ENCODE peak calls at places on chromosomes 6 and 20, in nine cellular contexts. P is sigmoid colon, N is A549, G is body of pancreas, J is esophagus muscularis mucosa, M is stomach, Q is fibroblast of lung, X is WERI-Rb-1, W is IMR-90. A is an unnamed sample.

GRCh38 chr6:7542065-7542877 is 800 bp downstream of the DSP start:
- DNase-seq in P (no peak), N (peak), G (peak), J (peak), M (peak), Q (peak), X (no peak), W (no peak), A (peak)

GRCh38 chr6:170035896-170036295 is 255.0 kb downstream of the DLL1 start:
- DNase-seq in P (peak), N (no peak), G (no peak), J (no peak), M (peak), Q (no peak), X (peak), W (no peak), A (peak)

GRCh38 chr6:56399250-56399671 is 151.9 kb upstream of the COL21A1 start:
- DNase-seq in P (no peak), N (peak), G (peak), J (no peak), M (no peak), Q (peak), X (no peak), W (peak), A (no peak)

GRCh38 chr6:140062042-140063041 is 687.9 kb upstream of the CITED2 start:
- DNase-seq in P (peak), N (peak), G (peak), J (no peak), M (peak), Q (peak), X (no peak), W (peak), A (no peak)

GRCh38 chr6:158518196-158519127 is 41.4 kb upstream of the TMEM181 start:
- DNase-seq in P (no peak), N (peak), G (peak), J (no peak), M (peak), Q (peak), X (peak), W (peak), A (no peak)

GRCh38 chr6:17780071-17780470 is 73.3 kb upstream of the NUP153 start:
- DNase-seq in P (no peak), N (no peak), G (no peak), J (no peak), M (no peak), Q (no peak), X (peak), W (no peak), A (no peak)

GRCh38 chr6:14865609-14866100 is 380.2 kb upstream of the JARID2 start:
- DNase-seq in P (no peak), N (no peak), G (no peak), J (no peak), M (no peak), Q (peak), X (peak), W (peak), A (no peak)

GRCh38 chr6:132812255-132812732 is 2.1 kb upstream of the RPS12 start:
- DNase-seq in P (no peak), N (no peak), G (no peak), J (no peak), M (no peak), Q (peak), X (no peak), W (peak), A (no peak)

GRCh38 chr6:55528624-55529023 is 50.4 kb downstream of the HMGCLL1 start:
- DNase-seq in P (no peak), N (peak), G (peak), J (no peak), M (no peak), Q (peak), X (peak), W (peak), A (no peak)

GRCh38 chr6:71349976-71350615 is 61.5 kb downstream of the OGFRL1 start:
- DNase-seq in P (peak), N (no peak), G (no peak), J (no peak), M (no peak), Q (peak), X (no peak), W (peak), A (no peak)

GRCh38 chr20:47382746-47383145 is 26.2 kb upstream of the ZMYND8 start:
- DNase-seq in P (no peak), N (no peak), G (no peak), J (no peak), M (no peak), Q (peak), X (no peak), W (no peak), A (no peak)

GRCh38 chr6:150069707-150070106 is 786 bp upstream of the ULBP3 start:
- DNase-seq in P (no peak), N (no peak), G (peak), J (no peak), M (peak), Q (peak), X (peak), W (no peak), A (no peak)

GRCh38 chr20:4889446-4889845 is 111.9 kb downstream of the SLC23A2 start:
- DNase-seq in P (no peak), N (no peak), G (no peak), J (no peak), M (no peak), Q (no peak), X (no peak), W (no peak), A (no peak)

GRCh38 chr6:101417899-101418298 is 24.4 kb downstream of the GRIK2 start:
- DNase-seq in P (no peak), N (no peak), G (no peak), J (no peak), M (no peak), Q (no peak), X (no peak), W (no peak), A (no peak)

GRCh38 chr20:44432618-44433577 is 42.8 kb upstream of the TTPAL start:
- DNase-seq in P (no peak), N (no peak), G (no peak), J (no peak), M (no peak), Q (no peak), X (no peak), W (no peak), A (no peak)

GRCh38 chr6:6678811-6679210 is 90.3 kb downstream of the LY86 start:
- DNase-seq in P (no peak), N (no peak), G (no peak), J (no peak), M (peak), Q (no peak), X (no peak), W (no peak), A (no peak)

GRCh38 chr6:108091288-108091687 is 16.7 kb upstream of the OSTM1 start:
- DNase-seq in P (no peak), N (no peak), G (no peak), J (peak), M (no peak), Q (no peak), X (no peak), W (no peak), A (no peak)

GRCh38 chr6:45965787-45966186 is 49.9 kb downstream of the CLIC5 start:
- DNase-seq in P (no peak), N (no peak), G (no peak), J (no peak), M (no peak), Q (peak), X (no peak), W (peak), A (no peak)

GRCh38 chr6:34273242-34273805 is 24.5 kb upstream of the SMIM29 start:
- DNase-seq in P (no peak), N (no peak), G (peak), J (no peak), M (peak), Q (peak), X (no peak), W (peak), A (no peak)

GRCh38 chr6:122754191-122754731 is 25.3 kb upstream of the FABP7 start:
- DNase-seq in P (no peak), N (no peak), G (no peak), J (no peak), M (no peak), Q (no peak), X (no peak), W (no peak), A (no peak)

GRCh38 chr6:105135056-105135455 is 44.8 kb downstream of the POPDC3 start:
- DNase-seq in P (no peak), N (peak), G (no peak), J (no peak), M (no peak), Q (peak), X (peak), W (peak), A (no peak)

GRCh38 chr6:7921582-7922199 is 11.1 kb upstream of the TXNDC5 start:
- DNase-seq in P (no peak), N (no peak), G (no peak), J (peak), M (no peak), Q (no peak), X (no peak), W (no peak), A (no peak)

GRCh38 chr6:13488015-13488895 is 855 bp upstream of the GFOD1 start:
- DNase-seq in P (peak), N (no peak), G (peak), J (no peak), M (peak), Q (peak), X (no peak), W (peak), A (peak)

GRCh38 chr6:169960891-169961611 is 209.6 kb downstream of the ERMARD start:
- DNase-seq in P (peak), N (no peak), G (no peak), J (no peak), M (peak), Q (no peak), X (no peak), W (no peak), A (peak)

GRCh38 chr6:45773906-45774305 is 241.8 kb downstream of the CLIC5 start:
- DNase-seq in P (no peak), N (no peak), G (no peak), J (peak), M (no peak), Q (no peak), X (peak), W (no peak), A (no peak)

GRCh38 chr6:88045521-88046136 is 2.0 kb upstream of the SPACA1 start:
- DNase-seq in P (no peak), N (no peak), G (no peak), J (no peak), M (no peak), Q (no peak), X (no peak), W (no peak), A (no peak)

GRCh38 chr20:48983423-48984400 is 62.2 kb downstream of the ARFGEF2 start:
- DNase-seq in P (no peak), N (peak), G (peak), J (no peak), M (peak), Q (peak), X (no peak), W (peak), A (no peak)

GRCh38 chr6:169969372-169970099 is 218.1 kb downstream of the ERMARD start:
- DNase-seq in P (peak), N (no peak), G (peak), J (no peak), M (peak), Q (no peak), X (no peak), W (no peak), A (no peak)

GRCh38 chr6:30889138-30889885 is 5.0 kb downstream of the DDR1 start:
- DNase-seq in P (no peak), N (no peak), G (no peak), J (no peak), M (no peak), Q (no peak), X (no peak), W (no peak), A (no peak)

GRCh38 chr20:33249456-33249855 is 13.7 kb downstream of the BPIFA1 start:
- DNase-seq in P (no peak), N (no peak), G (no peak), J (no peak), M (no peak), Q (no peak), X (peak), W (no peak), A (no peak)

DNA sequence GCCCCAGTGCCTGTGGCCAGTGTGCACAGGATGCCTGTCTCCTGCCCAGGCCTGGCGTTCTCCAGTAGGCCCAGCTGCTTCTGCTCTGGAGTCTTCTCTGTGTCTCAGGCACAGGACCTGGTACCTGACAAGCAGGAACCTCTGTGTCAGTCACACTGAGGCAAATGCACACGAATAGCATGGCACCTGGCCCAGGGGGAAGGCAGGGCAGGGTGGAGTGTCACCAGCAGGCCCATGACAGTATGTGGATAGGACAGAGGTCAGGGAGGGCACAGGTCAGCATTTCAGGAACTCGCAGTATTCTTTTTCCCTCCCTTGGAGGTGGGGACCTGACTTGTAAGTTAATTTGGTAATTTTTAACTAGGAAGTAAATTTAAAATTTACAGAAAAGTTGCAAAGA is 5.6 kb downstream of the PSMG4 start:
- DNase-seq in P (no peak), N (no peak), G (no peak), J (no peak), M (no peak), Q (no peak), X (no peak), W (no peak), A (no peak)
- TF ChIP-seq CTCF in P (no peak), N (no peak), G (no peak), J (no peak), M (no peak), Q (no peak), X (no peak), W (no peak), A (no peak)

GRCh38 chr6:63415286-63415685 is 95.5 kb upstream of the LGSN start:
- DNase-seq in P (no peak), N (no peak), G (no peak), J (no peak), M (no peak), Q (no peak), X (no peak), W (no peak), A (no peak)

DNA sequence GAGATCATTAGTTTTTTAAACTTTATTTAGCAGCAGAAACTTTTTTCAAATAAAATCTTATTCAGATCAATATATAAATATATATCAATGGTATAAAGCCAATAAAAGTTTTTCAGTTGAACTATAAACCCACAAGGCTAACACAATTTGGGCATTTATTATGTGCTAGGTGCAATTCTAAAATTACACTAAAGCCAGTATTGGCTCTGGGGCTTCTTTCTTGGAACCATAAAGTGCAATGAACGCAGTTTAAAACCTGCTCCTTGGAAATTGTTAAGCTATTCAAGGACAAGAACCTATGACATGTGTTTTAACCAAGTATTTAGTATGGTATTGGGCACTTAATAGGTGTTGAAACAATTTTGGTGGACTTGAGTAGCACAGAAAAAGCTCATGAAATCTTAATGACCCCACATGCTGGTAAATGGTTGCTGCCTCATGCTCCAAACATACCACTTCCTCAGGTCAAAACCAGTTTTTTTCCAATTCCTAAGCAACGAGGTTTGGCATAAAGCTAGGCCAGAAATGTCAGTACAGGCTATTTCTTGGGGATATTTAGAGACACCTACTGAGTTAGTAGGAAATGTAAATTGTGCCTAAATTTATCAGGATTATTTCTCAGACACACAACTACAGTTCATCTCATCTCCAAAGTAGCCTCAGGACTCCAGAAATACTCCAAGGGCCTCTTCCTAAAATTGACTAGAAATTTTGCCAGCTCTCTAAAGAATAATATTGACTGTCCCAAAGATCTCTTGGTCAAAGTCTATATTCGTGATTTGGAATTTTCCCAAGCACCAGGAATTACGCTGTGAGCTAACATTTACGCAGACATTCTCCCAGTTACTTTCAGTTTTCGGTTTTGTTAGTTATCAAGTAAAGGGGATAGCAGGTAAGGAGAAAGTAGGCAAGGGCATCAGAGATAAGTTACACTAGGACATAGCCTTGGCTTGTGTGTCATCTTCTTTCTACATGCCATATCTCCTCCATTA is 90.9 kb upstream of the LGSN start:
- DNase-seq in P (no peak), N (no peak), G (peak), J (no peak), M (no peak), Q (no peak), X (no peak), W (no peak), A (no peak)
- H3K4me3 ChIP-seq in P (no peak), N (no peak), G (no peak), J (no peak), M (no peak), Q (no peak), X (no peak), W (no peak), A (no peak)

GRCh38 chr6:41736207-41736710 is 851 bp upstream of the TFEB start:
- DNase-seq in P (no peak), N (no peak), G (no peak), J (no peak), M (peak), Q (no peak), X (no peak), W (no peak), A (no peak)

GRCh38 chr6:41733707-41734665 is 1.4 kb downstream of the TFEB start:
- DNase-seq in P (peak), N (peak), G (peak), J (no peak), M (peak), Q (peak), X (peak), W (peak), A (peak)

GRCh38 chr6:41734666-41735426 is 562 bp downstream of the TFEB start:
- DNase-seq in P (peak), N (peak), G (peak), J (peak), M (peak), Q (peak), X (peak), W (peak), A (peak)

GRCh38 chr6:41736800-41737555 is 1.6 kb upstream of the TFEB start:
- DNase-seq in P (no peak), N (no peak), G (no peak), J (no peak), M (peak), Q (no peak), X (no peak), W (no peak), A (no peak)

DNA sequence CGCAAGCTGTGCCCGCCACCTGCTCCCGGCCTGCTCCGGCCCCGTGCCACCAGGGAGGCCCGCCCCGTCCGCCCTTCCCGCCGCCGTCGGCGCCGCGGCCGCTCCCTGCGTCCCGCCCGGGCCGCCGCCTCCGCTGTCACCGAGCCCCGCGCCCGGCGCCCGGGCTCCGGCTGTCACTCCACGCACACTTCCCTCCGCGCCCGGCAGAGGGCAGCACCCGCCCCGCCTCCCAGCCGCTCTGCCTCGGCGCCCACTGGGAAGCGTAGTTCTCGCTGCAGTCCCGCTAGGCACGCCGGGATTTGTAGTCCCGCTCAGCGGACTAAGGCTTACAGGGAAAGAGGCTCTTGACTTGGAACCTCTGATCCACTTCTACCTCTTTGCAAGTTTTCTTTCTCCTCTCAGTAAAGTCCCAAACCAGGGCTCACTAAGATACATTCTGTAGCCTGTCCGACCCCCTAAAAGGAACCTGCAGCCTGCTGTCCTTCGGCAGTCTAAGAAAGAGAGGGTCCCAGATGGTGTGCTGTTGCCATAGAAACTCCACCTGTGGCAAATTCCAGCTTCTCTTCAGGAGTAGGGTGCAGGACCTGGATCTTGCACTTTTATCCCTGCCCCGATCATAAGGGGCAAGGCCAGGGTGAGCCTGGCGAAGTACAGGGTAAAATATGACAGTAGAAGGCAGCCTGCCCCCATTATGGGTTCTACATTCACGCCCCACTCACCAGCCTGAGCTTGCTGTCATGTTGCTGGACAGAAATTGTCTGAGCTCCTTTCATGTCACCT is at the start of gene TFEB:
- DNase-seq in P (peak), N (peak), G (peak), J (peak), M (peak), Q (peak), X (peak), W (peak), A (peak)
- H3K27ac ChIP-seq in P (peak), N (peak), G (peak), J (peak), M (peak), Q (no peak), X (peak), W (peak), A (peak)

GRCh38 chr6:25026723-25027122 is 91.0 kb upstream of the RIPOR2 start:
- DNase-seq in P (no peak), N (no peak), G (no peak), J (no peak), M (no peak), Q (no peak), X (peak), W (no peak), A (peak)

GRCh38 chr6:25025248-25025918 is 89.6 kb upstream of the RIPOR2 start:
- DNase-seq in P (no peak), N (no peak), G (no peak), J (no peak), M (no peak), Q (no peak), X (no peak), W (no peak), A (no peak)

GRCh38 chr6:25028346-25028745 is 92.6 kb upstream of the RIPOR2 start:
- DNase-seq in P (no peak), N (no peak), G (no peak), J (no peak), M (no peak), Q (no peak), X (no peak), W (no peak), A (no peak)

GRCh38 chr6:25025919-25026301 is 90.2 kb upstream of the RIPOR2 start:
- DNase-seq in P (no peak), N (no peak), G (no peak), J (no peak), M (no peak), Q (peak), X (no peak), W (peak), A (no peak)

DNA sequence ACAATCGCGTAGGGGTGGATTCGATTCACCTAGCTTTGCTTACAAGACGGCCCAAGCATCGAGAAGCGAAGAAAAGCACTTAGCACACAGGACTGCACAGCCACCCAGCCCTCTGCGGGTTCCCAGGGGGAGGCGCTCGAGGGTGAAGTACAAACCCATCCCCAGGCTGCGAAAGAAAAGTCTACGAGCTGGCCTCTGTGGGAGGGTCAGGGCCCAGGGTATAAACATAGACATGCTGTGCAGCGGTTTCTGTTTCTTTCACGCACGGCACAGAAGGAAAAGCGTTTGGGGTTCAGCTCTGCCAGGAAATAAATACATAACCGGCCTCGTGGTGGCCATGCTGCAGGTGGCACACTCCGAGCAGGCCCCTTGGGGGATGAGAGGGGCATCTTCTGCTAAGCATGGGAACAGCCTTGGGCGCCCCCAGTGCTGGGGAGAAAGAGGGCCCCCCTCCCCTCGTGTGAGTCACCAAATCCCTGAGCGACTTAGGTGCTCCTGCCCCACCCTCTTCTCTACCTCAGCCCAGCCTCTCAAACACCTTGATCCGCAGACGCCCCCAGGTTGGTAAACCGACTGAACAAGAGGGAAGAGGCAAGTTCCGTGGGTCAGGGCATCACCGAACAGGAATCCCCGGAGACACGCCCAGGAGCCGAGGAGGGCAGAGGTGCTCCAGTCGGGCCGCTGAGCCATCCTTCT is 91.6 kb upstream of the RIPOR2 start:
- DNase-seq in P (no peak), N (no peak), G (no peak), J (no peak), M (peak), Q (no peak), X (no peak), W (no peak), A (peak)
- TF ChIP-seq CTCF in P (no peak), N (no peak), G (no peak), J (no peak), M (no peak), Q (no peak), X (no peak), W (no peak), A (peak)